ENCODE peak calls at places on chromosomes 3 and 15, in five cellular contexts. V, H, I, W and S are unnamed samples.

GRCh38 chr3:126537730-126538281 is 13.9 kb downstream of the CHST13 start:
- DNase-seq in V (peak), H (no peak), I (no peak), W (no peak), S (no peak)

GRCh38 chr3:14391033-14391432 is 11.4 kb upstream of the SLC6A6 start:
- DNase-seq in V (no peak), H (no peak), I (peak), W (no peak), S (no peak)

GRCh38 chr3:30631237-30631961 is 25.0 kb downstream of the TGFBR2 start:
- DNase-seq in V (no peak), H (no peak), I (no peak), W (no peak), S (no peak)

GRCh38 chr3:13707456-13707855 is 158.5 kb downstream of the FBLN2 start:
- DNase-seq in V (peak), H (no peak), I (no peak), W (no peak), S (no peak)

GRCh38 chr15:65525622-65526021 is 4.6 kb upstream of the HACD3 start:
- DNase-seq in V (no peak), H (no peak), I (no peak), W (no peak), S (no peak)

GRCh38 chr3:196225763-196226364 is 9.5 kb downstream of the SLC51A start:
- DNase-seq in V (no peak), H (no peak), I (no peak), W (no peak), S (no peak)

GRCh38 chr3:144237351-144237750 is 265.7 kb downstream of the DIPK2A start:
- DNase-seq in V (peak), H (no peak), I (no peak), W (no peak), S (no peak)

GRCh38 chr3:41418961-41419691 is 219.8 kb downstream of the CTNNB1 start:
- DNase-seq in V (no peak), H (no peak), I (peak), W (no peak), S (no peak)

GRCh38 chr3:40580494-40581091 is 55.8 kb downstream of the ZNF621 start:
- DNase-seq in V (peak), H (peak), I (peak), W (peak), S (peak)

GRCh38 chr3:179750720-179751328 is 98.0 kb downstream of the USP13 start:
- DNase-seq in V (peak), H (no peak), I (peak), W (no peak), S (peak)